ENCODE peak calls at places on chromosomes 4 and X, in seven cellular contexts. K is pancreas; P is naive thymus-derived CD4-positive, alpha-beta T cell; X is lung; Y is endodermal cell; G is OCI-LY7; W is GM23248. L is an unnamed sample.

GRCh38 chrX:69232945-69233344 is 67.7 kb upstream of the PJA1 start:
- DNase-seq in G (no peak), K (no peak), X (no peak), W (peak; percentile 6), P (no peak), Y (no peak), L (no peak)

GRCh38 chr4:6695660-6696581 is 2.2 kb downstream of the S100P start:
- DNase-seq in W (no peak), X (peak; percentile 60), K (no peak), Y (peak; percentile 44), P (peak; percentile 77), G (no peak), L (peak; percentile 33)

GRCh38 chr4:139768366-139768765 is 102.7 kb downstream of the MGST2 start:
- DNase-seq in X (no peak), P (no peak), W (no peak), G (no peak), K (no peak), Y (no peak), L (no peak)

GRCh38 chrX:150507251-150507856 is 61.1 kb upstream of the MTM1 start:
- DNase-seq in W (peak; percentile 64), G (no peak), P (no peak), X (no peak), K (peak; percentile 42), Y (peak; percentile 73), L (no peak)

GRCh38 chrX:105837227-105837626 is 14.9 kb downstream of the NRK start:
- DNase-seq in Y (no peak), W (no peak), G (no peak), K (peak; percentile 38), X (no peak), P (no peak), L (peak; percentile 78)

GRCh38 chr4:146335763-146336412 is 121.5 kb downstream of the REELD1 start:
- DNase-seq in G (no peak), Y (no peak), K (no peak), P (no peak), X (no peak), W (peak; percentile 14), L (no peak)

GRCh38 chrX:119477812-119478232 is 9.6 kb downstream of the SLC25A5 start:
- DNase-seq in Y (peak; percentile 19), P (no peak), X (no peak), K (peak; percentile 60), G (no peak), W (peak; percentile 87), L (no peak)

GRCh38 chr4:3128976-3129375 is 54.5 kb downstream of the HTT start:
- DNase-seq in G (no peak), W (peak; percentile 81), Y (no peak), K (no peak), P (no peak), X (no peak), L (no peak)

GRCh38 chrX:107729558-107730297 is 45.9 kb downstream of the TSC22D3 start:
- DNase-seq in G (no peak), W (no peak), K (no peak), Y (peak; percentile 91), P (no peak), X (no peak), L (no peak)

GRCh38 chrX:70134116-70134477 is 850 bp downstream of the IGBP1 start:
- DNase-seq in P (no peak), X (no peak), W (peak; percentile 49), G (no peak), Y (no peak), K (no peak), L (no peak)

GRCh38 chr4:7206856-7207567 is 14.7 kb downstream of the SORCS2 start:
- DNase-seq in K (peak; percentile 42), W (peak; percentile 98), P (no peak), G (no peak), X (peak; percentile 69), Y (peak; percentile 83), L (peak; percentile 21)

GRCh38 chrX:55451990-55452824 is at the start of gene MAGEH1:
- DNase-seq in G (peak; percentile 86), K (peak; percentile 73), W (peak; percentile 87), Y (peak; percentile 86), P (peak; percentile 80), X (peak; percentile 83), L (peak; percentile 12)

GRCh38 chr4:108547682-108548081 is 72.7 kb upstream of the RPL34 start:
- DNase-seq in X (no peak), G (no peak), K (no peak), P (no peak), Y (no peak), W (no peak), L (no peak)

GRCh38 chr4:95998311-95998710 is 158.4 kb downstream of the PDHA2 start:
- DNase-seq in Y (no peak), X (no peak), K (no peak), G (no peak), P (no peak), W (no peak), L (peak; percentile 76)

GRCh38 chr4:33924239-33924638 is 2320.1 kb downstream of the ARAP2 start:
- DNase-seq in K (no peak), W (peak; percentile 87), Y (peak; percentile 53), X (no peak), P (no peak), G (no peak), L (peak; percentile 76)

GRCh38 chr4:185817403-185817818 is 5.4 kb upstream of the SORBS2 start:
- DNase-seq in X (peak; percentile 77), Y (no peak), P (no peak), W (no peak), G (no peak), K (peak; percentile 89), L (no peak)

GRCh38 chrX:3576886-3577516 is 136.4 kb downstream of the PRKX start:
- DNase-seq in K (no peak), Y (no peak), W (peak; percentile 47), P (no peak), X (no peak), G (no peak), L (no peak)

GRCh38 chr4:112348488-112349158 is 51.5 kb downstream of the ALPK1 start:
- DNase-seq in G (no peak), P (no peak), Y (peak; percentile 89), W (peak; percentile 87), X (peak; percentile 59), K (no peak), L (no peak)

GRCh38 chr4:108512615-108513505 is 107.5 kb upstream of the RPL34 start:
- DNase-seq in W (peak; percentile 37), G (no peak), K (peak; percentile 21), X (no peak), Y (peak; percentile 77), P (peak; percentile 52), L (no peak)

GRCh38 chrX:118536687-118537461 is 41.3 kb downstream of the DOCK11 start:
- DNase-seq in X (no peak), K (no peak), G (peak; percentile 67), W (peak; percentile 31), Y (peak; percentile 51), P (peak; percentile 43), L (no peak)

DNA sequence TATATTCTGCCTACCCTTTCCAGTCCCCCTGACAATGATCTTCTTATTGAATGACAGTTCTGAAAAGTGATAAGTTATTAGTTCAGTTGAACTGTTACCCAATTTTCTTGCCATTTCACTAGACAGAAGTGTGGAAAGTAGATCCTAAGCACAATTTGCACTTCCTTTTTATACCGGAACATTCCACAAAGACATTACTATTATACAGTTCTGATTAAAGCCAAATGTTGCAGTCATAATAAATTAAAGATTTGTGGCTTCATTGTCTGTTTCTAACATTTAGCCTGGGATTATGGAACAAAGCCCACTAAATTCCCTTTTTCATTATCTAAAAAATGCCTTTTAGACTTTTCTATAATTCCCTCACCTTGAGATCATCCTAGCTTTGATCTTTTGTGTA is 13.8 kb downstream of the SH3BGRL start:
- DNase-seq in G (no peak), Y (no peak), W (no peak), P (no peak), X (no peak), K (no peak), L (no peak)
- H3K27ac ChIP-seq in G (no peak overlapping the region), Y (no peak overlapping the region), W (no peak overlapping the region), P (no peak overlapping the region), X (no peak overlapping the region), K (no peak overlapping the region), L (no peak overlapping the region)

GRCh38 chrX:49286581-49286980 is 16.9 kb upstream of the GAGE10 start:
- DNase-seq in P (no peak), Y (no peak), W (no peak), K (no peak), X (no peak), G (no peak), L (no peak)
- H3K27ac ChIP-seq in P (no peak overlapping the region), Y (no peak overlapping the region), W (no peak overlapping the region), K (no peak overlapping the region), X (no peak overlapping the region), G (no peak overlapping the region), L (no peak overlapping the region)

DNA sequence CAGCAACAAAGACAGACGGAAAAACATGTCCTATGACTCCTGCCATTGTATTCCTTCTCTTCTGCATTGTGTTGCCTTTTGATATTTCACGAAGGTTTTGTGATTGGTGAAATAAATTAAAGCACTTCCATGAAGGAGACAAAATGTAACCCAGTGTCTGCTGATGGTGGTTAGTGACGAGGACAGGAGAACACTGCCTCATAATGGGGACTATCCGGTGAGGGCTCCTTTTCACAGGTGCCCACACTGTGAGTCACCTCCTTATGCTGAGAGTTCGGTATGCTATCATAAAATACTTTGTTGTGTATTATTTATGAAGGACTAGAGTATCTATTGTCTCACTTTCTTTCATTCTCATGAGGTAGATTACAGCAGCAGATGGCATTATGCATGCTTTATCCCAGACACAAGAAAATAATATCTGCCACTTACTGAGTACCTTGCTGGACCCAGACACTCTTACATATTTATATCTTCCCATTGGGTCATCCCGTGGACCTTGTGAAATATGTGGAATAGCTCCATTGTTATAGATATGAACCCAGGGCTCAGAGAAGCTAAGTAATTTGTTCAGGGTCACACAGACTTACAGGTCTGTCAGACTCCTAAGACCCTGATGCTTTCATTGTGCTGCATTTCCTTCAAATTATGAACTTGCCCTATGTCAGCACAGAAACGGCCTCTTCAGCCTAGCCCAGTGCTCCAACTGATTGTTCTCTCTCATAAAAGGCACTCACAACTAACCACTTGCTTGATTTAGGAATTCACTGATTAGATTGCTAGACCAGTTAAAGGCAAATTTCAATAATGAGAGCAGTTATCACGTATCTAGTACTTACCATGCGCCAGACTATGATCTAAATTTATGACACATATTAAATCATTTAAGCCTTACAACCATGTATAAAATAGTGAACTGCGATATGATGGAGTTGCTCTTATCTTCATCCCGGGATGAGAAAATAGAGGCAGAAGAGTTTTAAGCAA is 31.2 kb downstream of the PLS3 start:
- DNase-seq in K (no peak), W (no peak), Y (peak; percentile 45), G (no peak), P (no peak), X (no peak), L (peak; percentile 74)
- H3K27ac ChIP-seq in K (no peak overlapping the region), W (no peak overlapping the region), Y (no peak overlapping the region), G (no peak overlapping the region), P (no peak overlapping the region), X (no peak overlapping the region), L (peak overlapping the region; percentile 95)

DNA sequence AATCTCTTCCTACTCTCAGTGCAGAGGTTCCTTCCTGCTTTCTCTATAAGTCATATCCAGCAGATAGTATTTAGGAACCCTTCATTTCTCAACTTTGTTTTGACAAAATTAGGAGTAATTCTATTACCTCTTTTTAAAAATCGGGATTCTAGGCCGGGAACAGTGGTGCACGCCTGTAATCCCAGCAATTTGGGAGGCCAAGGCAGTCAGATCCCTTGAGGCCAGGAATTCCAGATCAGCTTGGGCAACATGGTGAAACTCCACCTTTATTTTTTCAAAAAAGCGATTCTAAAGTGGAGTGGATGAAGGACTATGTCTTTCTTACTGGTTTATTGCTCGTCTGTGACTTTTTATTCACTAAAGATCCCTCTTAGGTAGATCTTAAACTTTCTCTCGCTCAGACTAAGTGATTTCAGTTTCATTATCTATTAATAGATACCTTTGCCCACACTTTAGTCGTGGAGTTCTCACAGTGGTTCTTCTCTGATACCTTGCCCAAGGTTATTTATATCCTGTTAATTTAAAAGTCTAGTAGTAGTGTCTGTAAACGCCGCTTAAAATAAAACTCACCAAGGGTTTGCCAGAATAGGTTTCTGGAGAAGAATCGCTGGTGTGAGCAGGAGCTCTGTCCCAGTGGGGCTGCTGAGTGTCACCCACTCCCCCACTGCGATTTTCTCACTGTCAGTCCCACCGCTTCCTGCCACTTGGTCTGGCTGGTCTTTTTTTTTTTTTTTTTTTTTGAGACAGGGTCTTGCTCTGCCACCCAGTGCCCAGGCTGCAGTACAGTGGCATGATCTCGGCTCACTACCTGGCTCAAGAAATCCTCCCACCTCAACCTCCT is 27.0 kb upstream of the TMEM131L start:
- DNase-seq in P (peak; percentile 53), X (no peak), W (no peak), Y (no peak), K (no peak), G (peak; percentile 81), L (no peak)
- H3K27ac ChIP-seq in P (peak overlapping the region; percentile 81), X (no peak overlapping the region), W (no peak overlapping the region), Y (no peak overlapping the region), K (no peak overlapping the region), G (peak overlapping the region; percentile 94), L (peak overlapping the region; percentile 25)

L was measured in foreskin keratinocyte.